ENCODE peak calls at places on chromosome 12, in five cellular contexts. One of them, this sample, is unnamed. For H3K9me3, the result is how much of the 10 kb centered on the place peaks cover.

GRCh38 chr12:9948606-9949286 is 16.6 kb upstream of the CLEC2A start:
- DNase-seq in cardiac muscle cell: no peak
- DNase-seq in colonic mucosa: no peak
- DNase-seq in T-helper 17 cell: no peak
- DNase-seq in thoracic aorta: no peak
- DNase-seq in this sample: no peak

GRCh38 chr12:4763549-4763948 is 43.3 kb downstream of the GALNT8 start:
- DNase-seq in cardiac muscle cell: peak
- DNase-seq in T-helper 17 cell: no peak
- DNase-seq in colonic mucosa: peak
- DNase-seq in thoracic aorta: no peak
- DNase-seq in this sample: peak

GRCh38 chr12:104582739-104583138 is 126.0 kb downstream of the CHST11 start:
- DNase-seq in colonic mucosa: no peak
- DNase-seq in T-helper 17 cell: no peak
- DNase-seq in thoracic aorta: no peak
- DNase-seq in cardiac muscle cell: no peak
- DNase-seq in this sample: no peak

GRCh38 chr12:10395390-10395998 is 5.7 kb upstream of the KLRK1 start:
- DNase-seq in colonic mucosa: peak
- DNase-seq in T-helper 17 cell: no peak
- DNase-seq in thoracic aorta: no peak
- DNase-seq in cardiac muscle cell: peak
- DNase-seq in this sample: no peak

GRCh38 chr12:47899466-47899865 is 5.3 kb downstream of the VDR start:
- DNase-seq in T-helper 17 cell: no peak
- DNase-seq in cardiac muscle cell: no peak
- DNase-seq in thoracic aorta: no peak
- DNase-seq in colonic mucosa: no peak
- DNase-seq in this sample: no peak

GRCh38 chr12:62914443-62914909 is 20.5 kb downstream of the PPM1H start:
- DNase-seq in thoracic aorta: no peak
- DNase-seq in cardiac muscle cell: no peak
- DNase-seq in colonic mucosa: no peak
- DNase-seq in T-helper 17 cell: no peak
- DNase-seq in this sample: peak

GRCh38 chr12:57459750-57460400 is at the start of gene GLI1:
- DNase-seq in thoracic aorta: no peak
- DNase-seq in cardiac muscle cell: no peak
- DNase-seq in T-helper 17 cell: no peak
- DNase-seq in colonic mucosa: no peak
- DNase-seq in this sample: no peak

GRCh38 chr12:121955258-121956040 is 37.1 kb downstream of the CFAP251 start:
- DNase-seq in colonic mucosa: no peak
- DNase-seq in cardiac muscle cell: peak
- DNase-seq in thoracic aorta: no peak
- DNase-seq in T-helper 17 cell: no peak
- DNase-seq in this sample: no peak

GRCh38 chr12:6592087-6592486 is 15.1 kb downstream of the CHD4 start:
- DNase-seq in thoracic aorta: no peak
- DNase-seq in T-helper 17 cell: no peak
- DNase-seq in colonic mucosa: no peak
- DNase-seq in cardiac muscle cell: no peak
- DNase-seq in this sample: no peak

GRCh38 chr12:33708935-33709334 is 269.3 kb upstream of the SYT10 start:
- DNase-seq in cardiac muscle cell: no peak
- DNase-seq in T-helper 17 cell: no peak
- DNase-seq in thoracic aorta: no peak
- DNase-seq in colonic mucosa: no peak
- DNase-seq in this sample: no peak
- H3K9me3 ChIP-seq in cardiac muscle cell: under half
- H3K9me3 ChIP-seq in T-helper 17 cell: under half
- H3K9me3 ChIP-seq in thoracic aorta: under half
- H3K9me3 ChIP-seq in colonic mucosa: under half
- H3K9me3 ChIP-seq in this sample: under half

GRCh38 chr12:38269897-38270296 is 46.7 kb upstream of the ALG10B start:
- DNase-seq in cardiac muscle cell: no peak
- DNase-seq in colonic mucosa: no peak
- DNase-seq in thoracic aorta: no peak
- DNase-seq in T-helper 17 cell: no peak
- DNase-seq in this sample: no peak

GRCh38 chr12:38268612-38269011 is 48.0 kb upstream of the ALG10B start:
- DNase-seq in cardiac muscle cell: no peak
- DNase-seq in thoracic aorta: no peak
- DNase-seq in T-helper 17 cell: no peak
- DNase-seq in colonic mucosa: no peak
- DNase-seq in this sample: no peak
- H3K9me3 ChIP-seq in cardiac muscle cell: under half
- H3K9me3 ChIP-seq in thoracic aorta: under half
- H3K9me3 ChIP-seq in T-helper 17 cell: under half
- H3K9me3 ChIP-seq in colonic mucosa: under half
- H3K9me3 ChIP-seq in this sample: under half

GRCh38 chr12:101747695-101748094 is 8.4 kb upstream of the SYCP3 start:
- DNase-seq in cardiac muscle cell: no peak
- DNase-seq in T-helper 17 cell: no peak
- DNase-seq in colonic mucosa: no peak
- DNase-seq in thoracic aorta: no peak
- DNase-seq in this sample: no peak

GRCh38 chr12:101750152-101750551 is 10.9 kb upstream of the SYCP3 start:
- DNase-seq in thoracic aorta: no peak
- DNase-seq in T-helper 17 cell: no peak
- DNase-seq in cardiac muscle cell: no peak
- DNase-seq in colonic mucosa: no peak
- DNase-seq in this sample: no peak

GRCh38 chr12:101746661-101747060 is 7.4 kb upstream of the SYCP3 start:
- DNase-seq in colonic mucosa: no peak
- DNase-seq in T-helper 17 cell: no peak
- DNase-seq in cardiac muscle cell: peak
- DNase-seq in thoracic aorta: no peak
- DNase-seq in this sample: no peak

GRCh38 chr12:101749657-101750056 is 10.4 kb upstream of the SYCP3 start:
- DNase-seq in thoracic aorta: no peak
- DNase-seq in cardiac muscle cell: no peak
- DNase-seq in colonic mucosa: no peak
- DNase-seq in T-helper 17 cell: no peak
- DNase-seq in this sample: no peak

GRCh38 chr12:101748907-101749306 is 9.6 kb upstream of the SYCP3 start:
- DNase-seq in thoracic aorta: no peak
- DNase-seq in T-helper 17 cell: no peak
- DNase-seq in colonic mucosa: no peak
- DNase-seq in cardiac muscle cell: no peak
- DNase-seq in this sample: no peak
- H3K9me3 ChIP-seq in thoracic aorta: under half
- H3K9me3 ChIP-seq in T-helper 17 cell: under half
- H3K9me3 ChIP-seq in colonic mucosa: under half
- H3K9me3 ChIP-seq in cardiac muscle cell: under half
- H3K9me3 ChIP-seq in this sample: under half

DNA sequence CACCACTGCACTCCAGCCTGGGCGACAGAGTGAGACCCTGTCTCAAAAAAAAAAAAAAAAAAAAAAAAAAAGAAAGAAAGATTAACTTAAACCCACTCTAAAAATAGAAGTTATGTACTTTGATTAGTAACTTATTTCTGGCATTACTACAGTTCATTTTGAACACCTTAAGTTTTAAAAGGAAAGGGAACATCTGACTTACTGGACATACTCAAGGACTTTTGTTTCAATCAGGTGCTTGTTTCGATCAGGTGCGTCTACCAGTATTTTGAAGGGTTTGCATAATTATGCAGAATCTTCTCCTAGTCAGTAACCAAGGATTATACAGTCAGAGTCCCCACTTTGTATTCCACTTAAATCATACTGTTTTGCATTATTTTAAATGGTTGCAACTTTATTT is 105.6 kb downstream of the DERA start:
- DNase-seq in cardiac muscle cell: no peak
- DNase-seq in colonic mucosa: no peak
- DNase-seq in T-helper 17 cell: no peak
- DNase-seq in thoracic aorta: no peak
- DNase-seq in this sample: no peak
- H3K9me3 ChIP-seq in cardiac muscle cell: under half
- H3K9me3 ChIP-seq in colonic mucosa: under half
- H3K9me3 ChIP-seq in T-helper 17 cell: under half
- H3K9me3 ChIP-seq in thoracic aorta: under half
- H3K9me3 ChIP-seq in this sample: under half

GRCh38 chr12:38157274-38157932 is 159.2 kb upstream of the ALG10B start:
- DNase-seq in cardiac muscle cell: no peak
- DNase-seq in colonic mucosa: peak
- DNase-seq in T-helper 17 cell: no peak
- DNase-seq in thoracic aorta: no peak
- DNase-seq in this sample: peak
- H3K9me3 ChIP-seq in cardiac muscle cell: under half
- H3K9me3 ChIP-seq in colonic mucosa: under half
- H3K9me3 ChIP-seq in T-helper 17 cell: under half
- H3K9me3 ChIP-seq in thoracic aorta: under half
- H3K9me3 ChIP-seq in this sample: under half

GRCh38 chr12:93875157-93875556 is 198.0 kb downstream of the CRADD start:
- DNase-seq in thoracic aorta: no peak
- DNase-seq in T-helper 17 cell: no peak
- DNase-seq in cardiac muscle cell: no peak
- DNase-seq in colonic mucosa: no peak
- DNase-seq in this sample: no peak

GRCh38 chr12:93876360-93876759 is 199.2 kb downstream of the CRADD start:
- DNase-seq in thoracic aorta: no peak
- DNase-seq in cardiac muscle cell: no peak
- DNase-seq in colonic mucosa: no peak
- DNase-seq in T-helper 17 cell: no peak
- DNase-seq in this sample: no peak

GRCh38 chr12:93877446-93877845 is 200.3 kb downstream of the CRADD start:
- DNase-seq in thoracic aorta: no peak
- DNase-seq in T-helper 17 cell: no peak
- DNase-seq in colonic mucosa: no peak
- DNase-seq in cardiac muscle cell: no peak
- DNase-seq in this sample: peak

GRCh38 chr12:93870020-93870795 is 193.0 kb downstream of the CRADD start:
- DNase-seq in cardiac muscle cell: no peak
- DNase-seq in colonic mucosa: no peak
- DNase-seq in thoracic aorta: no peak
- DNase-seq in T-helper 17 cell: no peak
- DNase-seq in this sample: peak

DNA sequence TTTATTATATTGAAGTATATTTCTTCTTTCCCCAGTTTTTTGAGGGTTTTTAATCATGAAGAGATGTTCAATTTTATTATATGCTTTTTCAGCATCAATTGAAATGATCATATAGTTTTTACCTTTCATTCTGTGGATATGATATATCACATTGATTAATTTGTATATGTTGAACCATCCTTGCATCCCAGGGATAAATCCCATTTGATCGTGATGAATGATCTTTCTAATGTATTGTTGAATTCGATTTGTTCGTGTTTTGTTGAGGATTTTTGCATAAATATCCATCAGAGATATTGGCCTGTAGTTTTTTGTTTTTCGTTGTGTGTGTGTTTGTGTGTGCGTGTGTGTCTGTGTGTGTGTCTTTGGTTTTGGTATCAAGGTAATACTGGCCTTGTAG is 196.4 kb downstream of the CRADD start:
- DNase-seq in T-helper 17 cell: no peak
- DNase-seq in cardiac muscle cell: no peak
- DNase-seq in colonic mucosa: no peak
- DNase-seq in thoracic aorta: no peak
- DNase-seq in this sample: no peak
- H3K9me3 ChIP-seq in T-helper 17 cell: under half
- H3K9me3 ChIP-seq in cardiac muscle cell: under half
- H3K9me3 ChIP-seq in colonic mucosa: under half
- H3K9me3 ChIP-seq in thoracic aorta: under half
- H3K9me3 ChIP-seq in this sample: under half

GRCh38 chr12:52193991-52194390 is 2.2 kb upstream of the KRT80 start:
- DNase-seq in T-helper 17 cell: no peak
- DNase-seq in cardiac muscle cell: peak
- DNase-seq in colonic mucosa: no peak
- DNase-seq in thoracic aorta: no peak
- DNase-seq in this sample: no peak
- H3K9me3 ChIP-seq in T-helper 17 cell: under half
- H3K9me3 ChIP-seq in cardiac muscle cell: under half
- H3K9me3 ChIP-seq in colonic mucosa: under half
- H3K9me3 ChIP-seq in thoracic aorta: under half
- H3K9me3 ChIP-seq in this sample: under half

GRCh38 chr12:37546901-37547475 is 769.6 kb upstream of the ALG10B start:
- DNase-seq in thoracic aorta: no peak
- DNase-seq in cardiac muscle cell: no peak
- DNase-seq in colonic mucosa: no peak
- DNase-seq in T-helper 17 cell: no peak
- DNase-seq in this sample: peak
- H3K9me3 ChIP-seq in thoracic aorta: under half
- H3K9me3 ChIP-seq in cardiac muscle cell: under half
- H3K9me3 ChIP-seq in colonic mucosa: under half
- H3K9me3 ChIP-seq in T-helper 17 cell: under half
- H3K9me3 ChIP-seq in this sample: under half

This sample was measured in esophagus muscularis mucosa.